ENCODE peak calls at places on chromosomes 1 and 21, in seven cellular contexts. One of them, this sample, is unnamed.

GRCh38 chr1:91807921-91808620 is 77.9 kb downstream of the TGFBR3 start:
- DNase-seq in tibial nerve: no peak
- DNase-seq in GM12891: no peak
- DNase-seq in stomach: no peak
- DNase-seq in breast epithelium: no peak
- DNase-seq in HCT116: no peak
- DNase-seq in transverse colon: no peak
- DNase-seq in this sample: no peak

GRCh38 chr1:234609528-234610042 is 393 bp downstream of the IRF2BP2 start:
- DNase-seq in tibial nerve: no peak
- DNase-seq in GM12891: no peak
- DNase-seq in stomach: no peak
- DNase-seq in breast epithelium: no peak
- DNase-seq in HCT116: no peak
- DNase-seq in transverse colon: no peak
- DNase-seq in this sample: no peak

GRCh38 chr21:33419538-33420123 is 16.4 kb downstream of the IFNGR2 start:
- DNase-seq in tibial nerve: peak
- DNase-seq in GM12891: no peak
- DNase-seq in stomach: peak
- DNase-seq in breast epithelium: no peak
- DNase-seq in HCT116: no peak
- DNase-seq in transverse colon: no peak
- DNase-seq in this sample: no peak

GRCh38 chr1:209675567-209676154 is 449 bp downstream of the G0S2 start:
- DNase-seq in tibial nerve: peak
- DNase-seq in GM12891: no peak
- DNase-seq in stomach: peak
- DNase-seq in breast epithelium: no peak
- DNase-seq in HCT116: no peak
- DNase-seq in transverse colon: peak
- DNase-seq in this sample: peak

GRCh38 chr1:3685229-3685628 is 32.9 kb downstream of the TP73 start:
- DNase-seq in tibial nerve: no peak
- DNase-seq in GM12891: no peak
- DNase-seq in stomach: no peak
- DNase-seq in breast epithelium: peak
- DNase-seq in HCT116: no peak
- DNase-seq in transverse colon: no peak
- DNase-seq in this sample: no peak

GRCh38 chr1:84339503-84339902 is 38.0 kb downstream of the SAMD13 start:
- DNase-seq in tibial nerve: no peak
- DNase-seq in GM12891: no peak
- DNase-seq in stomach: no peak
- DNase-seq in breast epithelium: no peak
- DNase-seq in HCT116: no peak
- DNase-seq in transverse colon: no peak
- DNase-seq in this sample: no peak

GRCh38 chr1:43021547-43022474 is 63.1 kb upstream of the SLC2A1 start:
- DNase-seq in tibial nerve: no peak
- DNase-seq in GM12891: no peak
- DNase-seq in stomach: no peak
- DNase-seq in breast epithelium: peak
- DNase-seq in HCT116: no peak
- DNase-seq in transverse colon: no peak
- DNase-seq in this sample: no peak

GRCh38 chr1:5312870-5313269 is 658.5 kb downstream of the AJAP1 start:
- DNase-seq in tibial nerve: no peak
- DNase-seq in GM12891: no peak
- DNase-seq in stomach: no peak
- DNase-seq in breast epithelium: no peak
- DNase-seq in HCT116: no peak
- DNase-seq in transverse colon: no peak
- DNase-seq in this sample: no peak

GRCh38 chr1:59123081-59123675 is 173.7 kb upstream of the FGGY start:
- DNase-seq in tibial nerve: no peak
- DNase-seq in GM12891: no peak
- DNase-seq in stomach: no peak
- DNase-seq in breast epithelium: no peak
- DNase-seq in HCT116: no peak
- DNase-seq in transverse colon: no peak
- DNase-seq in this sample: no peak

GRCh38 chr1:69410893-69411292 is 156.8 kb upstream of the LRRC7 start:
- DNase-seq in tibial nerve: no peak
- DNase-seq in GM12891: no peak
- DNase-seq in stomach: no peak
- DNase-seq in breast epithelium: no peak
- DNase-seq in HCT116: no peak
- DNase-seq in transverse colon: no peak
- DNase-seq in this sample: no peak

GRCh38 chr1:16614361-16615252 is 1.2 kb upstream of the NBPF1 start:
- DNase-seq in tibial nerve: no peak
- DNase-seq in GM12891: no peak
- DNase-seq in stomach: peak
- DNase-seq in breast epithelium: peak
- DNase-seq in HCT116: no peak
- DNase-seq in transverse colon: peak
- DNase-seq in this sample: peak

GRCh38 chr1:240667351-240667750 is 55.4 kb upstream of the GREM2 start:
- DNase-seq in tibial nerve: no peak
- DNase-seq in GM12891: no peak
- DNase-seq in stomach: peak
- DNase-seq in breast epithelium: no peak
- DNase-seq in HCT116: no peak
- DNase-seq in transverse colon: no peak
- DNase-seq in this sample: no peak

GRCh38 chr1:206479164-206480125 is 9.2 kb downstream of the IKBKE start:
- DNase-seq in tibial nerve: peak
- DNase-seq in GM12891: peak
- DNase-seq in stomach: peak
- DNase-seq in breast epithelium: peak
- DNase-seq in HCT116: no peak
- DNase-seq in transverse colon: peak
- DNase-seq in this sample: peak

DNA sequence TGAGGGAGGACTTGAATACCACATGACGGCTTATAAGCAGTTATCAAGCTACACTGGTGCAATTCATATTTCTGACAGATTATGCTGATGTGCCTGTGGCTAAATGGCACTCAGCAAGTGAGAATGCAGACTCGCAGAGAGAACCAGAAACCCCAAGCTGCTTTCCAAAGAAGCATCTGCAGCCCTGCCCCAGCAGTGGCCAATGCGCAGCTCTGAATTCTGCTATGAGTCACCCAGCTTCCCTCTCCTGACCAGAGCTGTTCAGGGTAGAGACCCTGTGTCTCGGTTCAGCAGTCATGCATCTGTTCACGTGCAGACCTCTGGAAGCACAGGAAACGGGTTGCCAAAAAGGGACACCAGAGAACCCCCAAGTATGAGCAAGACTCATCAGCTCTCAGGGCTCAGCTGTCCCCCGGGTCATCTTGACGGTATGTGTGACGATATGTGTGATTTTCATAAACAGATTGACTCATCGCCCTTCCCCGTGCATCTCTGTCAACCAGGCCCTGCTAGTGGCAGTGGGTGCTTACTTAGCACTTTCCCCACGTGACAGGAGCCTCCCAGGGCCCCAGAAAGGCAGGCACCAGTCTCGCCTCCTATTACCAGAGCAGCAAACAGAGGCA is 76.3 kb downstream of the ITPKB start:
- DNase-seq in tibial nerve: peak
- DNase-seq in GM12891: peak
- DNase-seq in stomach: peak
- DNase-seq in breast epithelium: peak
- DNase-seq in HCT116: peak
- DNase-seq in transverse colon: peak
- DNase-seq in this sample: peak
- TF ChIP-seq POLR2A in tibial nerve: peak
- TF ChIP-seq POLR2A in GM12891: no peak
- TF ChIP-seq POLR2A in stomach: no peak
- TF ChIP-seq POLR2A in breast epithelium: no peak
- TF ChIP-seq POLR2A in HCT116: no peak
- TF ChIP-seq POLR2A in transverse colon: peak
- TF ChIP-seq POLR2A in this sample: peak

GRCh38 chr1:53145619-53145941 is 3.1 kb upstream of the SLC1A7 start:
- DNase-seq in tibial nerve: no peak
- DNase-seq in GM12891: no peak
- DNase-seq in stomach: no peak
- DNase-seq in breast epithelium: no peak
- DNase-seq in HCT116: no peak
- DNase-seq in transverse colon: no peak
- DNase-seq in this sample: no peak

GRCh38 chr1:53145942-53146708 is 3.7 kb upstream of the SLC1A7 start:
- DNase-seq in tibial nerve: no peak
- DNase-seq in GM12891: no peak
- DNase-seq in stomach: peak
- DNase-seq in breast epithelium: no peak
- DNase-seq in HCT116: peak
- DNase-seq in transverse colon: peak
- DNase-seq in this sample: peak

GRCh38 chr1:53144201-53144600 is 1.8 kb upstream of the SLC1A7 start:
- DNase-seq in tibial nerve: no peak
- DNase-seq in GM12891: no peak
- DNase-seq in stomach: no peak
- DNase-seq in breast epithelium: no peak
- DNase-seq in HCT116: no peak
- DNase-seq in transverse colon: no peak
- DNase-seq in this sample: no peak

GRCh38 chr1:53143527-53143926 is 1.1 kb upstream of the SLC1A7 start:
- DNase-seq in tibial nerve: no peak
- DNase-seq in GM12891: no peak
- DNase-seq in stomach: no peak
- DNase-seq in breast epithelium: no peak
- DNase-seq in HCT116: no peak
- DNase-seq in transverse colon: no peak
- DNase-seq in this sample: no peak

GRCh38 chr1:53145051-53145600 is 2.7 kb upstream of the SLC1A7 start:
- DNase-seq in tibial nerve: no peak
- DNase-seq in GM12891: no peak
- DNase-seq in stomach: no peak
- DNase-seq in breast epithelium: no peak
- DNase-seq in HCT116: no peak
- DNase-seq in transverse colon: no peak
- DNase-seq in this sample: no peak
- TF ChIP-seq POLR2A in tibial nerve: no peak
- TF ChIP-seq POLR2A in GM12891: no peak
- TF ChIP-seq POLR2A in stomach: no peak
- TF ChIP-seq POLR2A in breast epithelium: no peak
- TF ChIP-seq POLR2A in HCT116: no peak
- TF ChIP-seq POLR2A in transverse colon: no peak
- TF ChIP-seq POLR2A in this sample: no peak

GRCh38 chr1:232211149-232211548 is 418.8 kb downstream of the SIPA1L2 start:
- DNase-seq in tibial nerve: no peak
- DNase-seq in GM12891: no peak
- DNase-seq in stomach: no peak
- DNase-seq in breast epithelium: no peak
- DNase-seq in HCT116: peak
- DNase-seq in transverse colon: no peak
- DNase-seq in this sample: no peak
- TF ChIP-seq POLR2A in tibial nerve: no peak
- TF ChIP-seq POLR2A in GM12891: no peak
- TF ChIP-seq POLR2A in stomach: no peak
- TF ChIP-seq POLR2A in breast epithelium: no peak
- TF ChIP-seq POLR2A in HCT116: no peak
- TF ChIP-seq POLR2A in transverse colon: no peak
- TF ChIP-seq POLR2A in this sample: no peak

DNA sequence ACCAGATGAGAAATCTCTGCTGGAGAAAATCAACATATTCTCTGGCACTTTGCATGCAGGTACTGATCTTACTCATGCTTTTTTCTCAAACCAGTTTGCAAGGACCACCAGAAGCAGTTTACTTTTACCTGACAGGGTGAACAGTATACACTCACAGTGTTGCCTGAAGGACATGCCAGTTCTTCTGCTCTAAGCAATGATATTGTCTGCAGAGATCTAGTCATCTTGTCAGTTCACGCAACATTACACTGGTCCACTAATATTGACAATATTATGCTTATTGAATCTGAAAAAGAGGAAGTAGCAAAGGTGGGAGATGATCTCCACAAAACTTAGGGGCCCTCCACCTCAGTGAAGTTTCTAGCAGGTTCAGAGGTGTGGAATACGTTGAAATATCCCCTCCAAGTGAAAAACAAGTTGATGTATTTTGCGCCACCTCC is 3.8 kb upstream of the S100B start:
- DNase-seq in tibial nerve: no peak
- DNase-seq in GM12891: no peak
- DNase-seq in stomach: no peak
- DNase-seq in breast epithelium: no peak
- DNase-seq in HCT116: no peak
- DNase-seq in transverse colon: no peak
- DNase-seq in this sample: no peak
- TF ChIP-seq POLR2A in tibial nerve: no peak
- TF ChIP-seq POLR2A in GM12891: no peak
- TF ChIP-seq POLR2A in stomach: no peak
- TF ChIP-seq POLR2A in breast epithelium: no peak
- TF ChIP-seq POLR2A in HCT116: no peak
- TF ChIP-seq POLR2A in transverse colon: no peak
- TF ChIP-seq POLR2A in this sample: no peak

This sample was measured in heart left ventricle.